ENCODE peak calls at places on chromosomes 4 and X, in ten cellular contexts. G is cardiac muscle cell; N is lower leg skin; E is cardiac fibroblast; U is neural progenitor cell; V is lung; M is hepatocyte; H is CD8-positive, alpha-beta T cell; I is testis; J is A549. W is an unnamed sample.

GRCh38 chrX:147958316-147958715 is 22.8 kb upstream of the FMR1NB start:
- DNase-seq in G (no peak), N (no peak), E (no peak), U (no peak), V (no peak), M (no peak), H (no peak), I (no peak), J (no peak), W (peak; percentile 82)

GRCh38 chr4:104494822-104495559 is at the start of gene CXXC4:
- DNase-seq in G (peak; percentile 72), N (peak; percentile 89), E (peak; percentile 47), U (peak; percentile 94), V (peak; percentile 48), M (peak; percentile 87), H (peak; percentile 50), I (peak; percentile 88), J (peak; percentile 75), W (peak; percentile 15)

GRCh38 chr4:17667653-17668201 is 53.3 kb downstream of the MED28 start:
- DNase-seq in G (no peak), N (no peak), E (no peak), U (no peak), V (no peak), M (no peak), H (no peak), I (no peak), J (no peak), W (no peak)

GRCh38 chr4:85870298-85871083 is 395.5 kb downstream of the ARHGAP24 start:
- DNase-seq in G (no peak), N (no peak), E (no peak), U (no peak), V (no peak), M (no peak), H (no peak), I (no peak), J (no peak), W (no peak)

GRCh38 chrX:93673869-93674271 is at the start of gene FAM133A:
- DNase-seq in G (peak; percentile 34), N (no peak), E (peak; percentile 15), U (no peak), V (no peak), M (peak; percentile 63), H (no peak), I (peak; percentile 50), J (peak; percentile 10), W (peak; percentile 46)

GRCh38 chrX:102599950-102600579 is 750 bp downstream of the ARMCX5 start:
- DNase-seq in G (peak; percentile 36), N (no peak), E (peak; percentile 50), U (no peak), V (no peak), M (peak; percentile 12), H (no peak), I (no peak), J (peak; percentile 5), W (peak; percentile 32)

GRCh38 chrX:69605521-69605920 is 10.4 kb upstream of the EDA start:
- DNase-seq in G (no peak), N (no peak), E (no peak), U (no peak), V (no peak), M (no peak), H (no peak), I (no peak), J (no peak), W (no peak)

GRCh38 chr4:153233761-153234371 is 29.6 kb downstream of the TRIM2 start:
- DNase-seq in G (peak; percentile 91), N (peak; percentile 59), E (peak; percentile 89), U (no peak), V (peak; percentile 48), M (peak; percentile 33), H (no peak), I (no peak), J (peak; percentile 38), W (peak; percentile 98)

GRCh38 chrX:125436855-125437254 is 117.2 kb downstream of the TEX13C start:
- DNase-seq in G (peak; percentile 0), N (no peak), E (peak; percentile 0), U (peak; percentile 47), V (no peak), M (peak; percentile 32), H (no peak), I (no peak), J (peak; percentile 20), W (no peak)

GRCh38 chr4:47913858-47914218 is 545 bp downstream of the NFXL1 start:
- DNase-seq in G (peak; percentile 8), N (peak; percentile 90), E (peak; percentile 1), U (peak; percentile 63), V (peak; percentile 44), M (peak; percentile 54), H (peak; percentile 65), I (peak; percentile 45), J (peak; percentile 7), W (no peak)

GRCh38 chr4:135552131-135552530 is 1350.5 kb upstream of the PABPC4L start:
- DNase-seq in G (peak; percentile 0), N (no peak), E (no peak), U (no peak), V (no peak), M (no peak), H (no peak), I (no peak), J (no peak), W (no peak)

GRCh38 chr4:82710202-82710929 is 88.2 kb downstream of the SCD5 start:
- DNase-seq in G (peak; percentile 35), N (no peak), E (no peak), U (peak; percentile 18), V (no peak), M (no peak), H (no peak), I (no peak), J (no peak), W (no peak)

GRCh38 chr4:83728191-83728590 is 192.3 kb downstream of the GPAT3 start:
- DNase-seq in G (no peak), N (no peak), E (no peak), U (no peak), V (no peak), M (no peak), H (no peak), I (no peak), J (no peak), W (no peak)

GRCh38 chr4:139606600-139607301 is 50.7 kb upstream of the SETD7 start:
- DNase-seq in G (peak; percentile 49), N (no peak), E (peak; percentile 56), U (no peak), V (no peak), M (no peak), H (no peak), I (peak; percentile 54), J (peak; percentile 86), W (peak; percentile 51)

GRCh38 chr4:4990857-4991540 is 28.3 kb downstream of the CYTL1 start:
- DNase-seq in G (peak; percentile 93), N (peak; percentile 95), E (peak; percentile 96), U (no peak), V (peak; percentile 57), M (peak; percentile 68), H (no peak), I (peak; percentile 37), J (peak; percentile 75), W (peak; percentile 93)

GRCh38 chrX:48589482-48590162 is 7.7 kb upstream of the WDR13 start:
- DNase-seq in G (peak; percentile 66), N (no peak), E (peak; percentile 57), U (no peak), V (no peak), M (no peak), H (no peak), I (no peak), J (no peak), W (no peak)

GRCh38 chr4:20305976-20306375 is 54.3 kb downstream of the SLIT2 start:
- DNase-seq in G (peak; percentile 64), N (no peak), E (peak; percentile 64), U (no peak), V (no peak), M (peak; percentile 18), H (no peak), I (no peak), J (no peak), W (peak; percentile 53)
- TF ChIP-seq CTCF in G (peak; percentile 45), N (no peak), E (peak; percentile 39), U (peak; percentile 14), V (no peak), M (peak; percentile 33), H (no peak), I (no peak), J (no peak), W (peak; percentile 58)

GRCh38 chr4:70666369-70666768 is at the start of gene JCHAIN:
- DNase-seq in G (no peak), N (no peak), E (no peak), U (no peak), V (no peak), M (no peak), H (no peak), I (no peak), J (no peak), W (peak; percentile 29)
- H3K4me3 ChIP-seq in G (no peak within 1 kb of the TSS), N (no peak within 1 kb of the TSS), E (no peak within 1 kb of the TSS), U (no peak within 1 kb of the TSS), V (no peak within 1 kb of the TSS), M (no peak within 1 kb of the TSS), H (no peak within 1 kb of the TSS), I (no peak within 1 kb of the TSS), J (no peak within 1 kb of the TSS), W (no peak within 1 kb of the TSS)

GRCh38 chr4:53747401-53747800 is 156.1 kb upstream of the LNX1 start:
- DNase-seq in G (no peak), N (no peak), E (no peak), U (no peak), V (no peak), M (no peak), H (no peak), I (no peak), J (no peak), W (peak; percentile 24)

GRCh38 chr4:53748328-53748772 is 157.1 kb upstream of the LNX1 start:
- DNase-seq in G (no peak), N (peak; percentile 59), E (no peak), U (no peak), V (no peak), M (no peak), H (no peak), I (no peak), J (no peak), W (no peak)

DNA sequence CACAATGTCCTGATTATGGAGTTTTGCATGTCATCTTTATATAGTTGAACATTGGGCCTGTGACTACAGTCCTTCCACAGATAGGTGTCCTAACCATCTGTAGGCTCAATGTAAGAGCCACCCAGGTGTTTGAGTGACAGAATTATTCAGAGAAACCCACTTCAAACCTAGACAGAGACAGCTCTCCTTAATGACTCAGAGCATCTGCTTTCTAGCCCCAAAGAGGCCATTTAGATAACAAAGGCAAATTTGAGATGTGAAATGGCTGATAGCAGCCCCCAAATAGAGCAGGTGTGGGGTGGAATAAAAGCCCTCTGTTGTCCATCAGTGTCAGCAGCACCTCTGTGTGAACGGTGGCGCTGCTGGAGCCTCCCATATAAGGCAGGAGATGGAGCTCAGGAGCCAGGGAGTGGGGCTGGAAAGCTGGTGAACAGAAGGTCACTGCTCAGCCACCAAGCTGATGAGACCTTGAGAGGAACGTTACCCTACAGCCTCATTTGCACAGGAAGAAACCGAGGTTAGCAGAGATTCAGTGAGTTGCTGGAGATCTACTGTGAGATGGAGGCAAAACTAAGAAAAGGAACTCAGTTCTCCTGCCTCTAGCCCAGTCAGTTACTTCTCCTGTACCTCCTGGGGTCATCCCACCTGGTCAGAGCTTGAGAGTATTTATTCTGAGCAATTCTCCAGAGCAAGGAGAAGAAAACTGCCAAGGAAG is 153.3 kb upstream of the LNX1 start:
- DNase-seq in G (no peak), N (no peak), E (no peak), U (no peak), V (no peak), M (no peak), H (no peak), I (peak; percentile 37), J (no peak), W (no peak)
- TF ChIP-seq CTCF in G (no peak), N (no peak), E (no peak), U (no peak), V (no peak), M (no peak), H (no peak), I (no peak), J (no peak), W (no peak)

GRCh38 chrX:44144491-44144890 is 171.3 kb upstream of the NDP start:
- DNase-seq in G (no peak), N (no peak), E (no peak), U (peak; percentile 1), V (no peak), M (no peak), H (no peak), I (no peak), J (no peak), W (no peak)
- H3K4me3 ChIP-seq in G (no peak overlapping the region), N (no peak overlapping the region), E (no peak overlapping the region), U (no peak overlapping the region), V (no peak overlapping the region), M (no peak overlapping the region), H (no peak overlapping the region), I (no peak overlapping the region), J (no peak overlapping the region), W (no peak overlapping the region)